ENCODE peak calls at places on chromosomes 12 and 14, in five cellular contexts. E, I, G, C and S are unnamed samples.
A peak's percentile ranks its signal among the peaks of the same experiment; 100 is the strongest.

GRCh38 chr12:132739600-132740312 is 21.9 kb downstream of the ANKLE2 start:
- DNase-seq in I (no peak), G (no peak), C (no peak), E (no peak), S (peak; percentile 28)

GRCh38 chr12:128353271-128353670 is 86.3 kb downstream of the TMEM132C start:
- DNase-seq in C (no peak), I (no peak), E (no peak), G (no peak), S (no peak)

GRCh38 chr14:35669782-35670181 is 135.8 kb downstream of the INSM2 start:
- DNase-seq in C (no peak), E (no peak), I (no peak), G (no peak), S (no peak)

GRCh38 chr12:47905313-47905730 is 528 bp upstream of the VDR start:
- DNase-seq in E (no peak), I (peak; percentile 39), C (peak; percentile 89), G (no peak), S (peak; percentile 81)

GRCh38 chr12:131988054-131988796 is 38.5 kb downstream of the EP400 start:
- DNase-seq in E (no peak), G (peak; percentile 28), I (no peak), C (no peak), S (no peak)

GRCh38 chr14:34930591-34931069 is 52.2 kb upstream of the SRP54 start:
- DNase-seq in C (no peak), G (no peak), I (no peak), E (no peak), S (no peak)

GRCh38 chr14:42533476-42533875 is 926.8 kb downstream of the LRFN5 start:
- DNase-seq in E (no peak), C (no peak), I (no peak), G (no peak), S (no peak)

GRCh38 chr14:105343194-105343593 is 28.6 kb downstream of the PACS2 start:
- DNase-seq in I (no peak), G (no peak), C (no peak), E (no peak), S (no peak)

GRCh38 chr12:41174602-41175001 is 13.5 kb upstream of the PDZRN4 start:
- DNase-seq in C (no peak), I (no peak), E (no peak), G (no peak), S (no peak)

GRCh38 chr14:102909462-102909861 is 13.0 kb upstream of the AMN start:
- DNase-seq in C (no peak), G (peak; percentile 64), I (no peak), E (no peak), S (no peak)

GRCh38 chr12:111202237-111202592 is 166.7 kb downstream of the PHETA1 start:
- DNase-seq in C (no peak), G (no peak), E (no peak), I (no peak), S (no peak)

GRCh38 chr12:79618848-79619404 is 71.8 kb downstream of the PAWR start:
- DNase-seq in E (no peak), G (no peak), I (no peak), C (no peak), S (no peak)

GRCh38 chr14:56118611-56119181 is 485 bp downstream of the PELI2 start:
- DNase-seq in G (no peak), I (peak; percentile 40), E (peak; percentile 42), C (no peak), S (peak; percentile 70)

GRCh38 chr12:79451988-79452387 is 238.8 kb downstream of the PAWR start:
- DNase-seq in I (peak; percentile 38), G (peak; percentile 82), E (no peak), C (peak; percentile 26), S (no peak)

GRCh38 chr14:89598548-89599186 is 181.6 kb upstream of the FOXN3 start:
- DNase-seq in I (no peak), E (no peak), C (no peak), G (no peak), S (no peak)

GRCh38 chr14:71620401-71620800 is 311.8 kb upstream of the RGS6 start:
- DNase-seq in G (no peak), E (no peak), I (no peak), C (no peak), S (no peak)

GRCh38 chr12:66403746-66404145 is 101.5 kb downstream of the HELB start:
- DNase-seq in E (no peak), I (no peak), G (no peak), C (peak; percentile 14), S (no peak)

GRCh38 chr12:75759842-75760260 is 248.4 kb upstream of the KRR1 start:
- DNase-seq in G (no peak), C (no peak), E (no peak), I (no peak), S (no peak)

GRCh38 chr12:127260531-127260930 is 1006.4 kb upstream of the TMEM132C start:
- DNase-seq in E (no peak), G (no peak), I (no peak), C (no peak), S (no peak)

GRCh38 chr12:132853285-132854092 is 24.8 kb upstream of the GOLGA3 start:
- DNase-seq in I (no peak), G (no peak), C (no peak), E (no peak), S (no peak)

DNA sequence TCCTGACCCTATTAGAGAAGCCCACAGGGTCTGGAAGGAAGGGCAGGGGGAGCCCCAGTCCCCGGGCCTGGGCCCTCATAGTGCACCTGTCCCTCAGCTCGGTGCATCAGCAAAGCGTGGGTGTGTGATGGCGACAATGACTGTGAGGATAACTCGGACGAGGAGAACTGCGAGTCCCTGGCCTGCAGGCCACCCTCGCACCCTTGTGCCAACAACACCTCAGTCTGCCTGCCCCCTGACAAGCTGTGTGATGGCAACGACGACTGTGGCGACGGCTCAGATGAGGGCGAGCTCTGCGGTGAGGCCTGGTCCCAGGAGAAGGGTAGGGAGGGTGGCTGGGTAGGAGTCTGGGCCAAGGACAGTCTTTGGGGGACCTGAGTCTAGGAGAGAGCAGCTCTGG is 26.3 kb upstream of the LRP1-AS start:
- DNase-seq in E (no peak), C (no peak), G (no peak), I (no peak), S (no peak)
- H3K4me3 ChIP-seq in E (no peak overlapping the region), C (no peak overlapping the region), G (no peak overlapping the region), I (no peak overlapping the region), S (no peak overlapping the region)

GRCh38 chr14:50805396-50805795 is 25.6 kb downstream of the NIN start:
- DNase-seq in I (no peak), E (no peak), G (no peak), C (no peak), S (no peak)

GRCh38 chr14:50801706-50802105 is 29.3 kb downstream of the NIN start:
- DNase-seq in C (no peak), I (no peak), E (no peak), G (no peak), S (no peak)

GRCh38 chr14:50806241-50806933 is 24.6 kb downstream of the NIN start:
- DNase-seq in C (no peak), E (no peak), G (no peak), I (no peak), S (no peak)

GRCh38 chr14:50808053-50808452 is 22.9 kb downstream of the NIN start:
- DNase-seq in C (no peak), G (no peak), I (no peak), E (no peak), S (no peak)

DNA sequence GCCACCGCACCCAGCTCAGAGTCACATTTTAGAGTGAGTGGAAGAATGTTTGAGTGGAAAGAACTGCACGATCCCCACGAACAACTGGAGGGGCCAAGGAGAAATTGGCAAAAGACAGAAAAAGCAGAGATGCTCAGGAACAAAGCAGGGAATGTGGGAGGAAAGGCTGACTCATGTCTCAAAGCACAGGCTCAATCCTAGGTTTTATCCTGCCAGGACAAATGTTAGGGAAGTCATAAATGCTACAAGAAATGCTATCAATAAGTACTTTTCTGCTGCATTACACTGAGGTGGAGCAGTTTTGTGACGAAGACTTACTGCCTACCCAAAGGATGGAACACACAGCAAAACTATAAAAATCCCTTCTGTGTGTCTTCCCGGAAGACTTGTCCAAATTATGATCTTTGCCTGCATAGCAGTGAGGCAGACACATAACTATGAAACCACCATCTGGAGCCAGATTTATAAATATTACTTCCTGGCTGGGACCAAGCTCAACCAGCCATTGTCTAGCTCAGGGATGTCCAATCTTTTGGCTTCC is 26.7 kb downstream of the NIN start:
- DNase-seq in G (no peak), E (no peak), C (no peak), I (no peak), S (no peak)
- H3K27ac ChIP-seq in G (no peak overlapping the region), E (no peak overlapping the region), C (no peak overlapping the region), I (peak overlapping the region; percentile 26), S (no peak overlapping the region)

GRCh38 chr14:50813544-50813863 is 17.5 kb downstream of the NIN start:
- DNase-seq in G (no peak), E (peak; percentile 40), I (no peak), C (no peak), S (no peak)

GRCh38 chr14:50816419-50817047 is 14.4 kb downstream of the NIN start:
- DNase-seq in C (no peak), G (no peak), I (no peak), E (no peak), S (no peak)

GRCh38 chr14:50814161-50814560 is 16.8 kb downstream of the NIN start:
- DNase-seq in C (no peak), I (no peak), E (no peak), G (no peak), S (no peak)

GRCh38 chr14:50812180-50812579 is 18.8 kb downstream of the NIN start:
- DNase-seq in G (no peak), E (no peak), C (no peak), I (no peak), S (no peak)

DNA sequence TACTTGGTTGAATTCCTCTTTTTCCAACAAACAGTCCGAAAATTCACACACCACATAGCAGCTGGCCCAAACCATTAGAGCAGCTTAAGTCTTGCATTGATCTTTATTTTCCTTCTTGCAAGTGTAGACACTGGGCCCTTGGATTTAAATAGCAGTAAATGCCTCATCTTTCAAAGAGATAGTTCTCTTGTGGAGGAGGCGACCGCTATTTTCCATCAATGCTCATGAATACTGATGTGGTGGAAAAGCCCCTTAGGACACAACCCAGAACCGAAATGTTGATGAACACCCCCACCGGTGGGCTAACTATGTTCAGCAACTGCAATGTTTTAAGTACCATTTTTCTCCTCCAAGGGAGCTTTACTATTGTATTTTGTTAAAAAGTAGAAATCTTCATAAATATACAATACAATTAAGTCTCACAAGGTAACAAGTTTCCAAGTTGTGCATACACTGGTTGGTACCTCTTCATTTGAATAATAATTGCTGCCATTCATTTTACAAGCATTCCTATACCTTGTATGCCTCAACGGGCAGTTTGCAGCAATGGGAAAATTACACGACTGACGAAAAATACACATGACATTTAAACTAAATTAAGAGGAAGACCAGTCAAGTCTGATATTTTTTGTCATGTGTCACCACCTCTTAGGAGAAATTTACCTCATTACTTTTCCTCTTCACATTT is 18.0 kb downstream of the NIN start:
- DNase-seq in I (no peak), C (no peak), E (no peak), G (no peak), S (no peak)
- H3K4me3 ChIP-seq in I (no peak overlapping the region), C (no peak overlapping the region), E (no peak overlapping the region), G (no peak overlapping the region), S (no peak overlapping the region)

DNA sequence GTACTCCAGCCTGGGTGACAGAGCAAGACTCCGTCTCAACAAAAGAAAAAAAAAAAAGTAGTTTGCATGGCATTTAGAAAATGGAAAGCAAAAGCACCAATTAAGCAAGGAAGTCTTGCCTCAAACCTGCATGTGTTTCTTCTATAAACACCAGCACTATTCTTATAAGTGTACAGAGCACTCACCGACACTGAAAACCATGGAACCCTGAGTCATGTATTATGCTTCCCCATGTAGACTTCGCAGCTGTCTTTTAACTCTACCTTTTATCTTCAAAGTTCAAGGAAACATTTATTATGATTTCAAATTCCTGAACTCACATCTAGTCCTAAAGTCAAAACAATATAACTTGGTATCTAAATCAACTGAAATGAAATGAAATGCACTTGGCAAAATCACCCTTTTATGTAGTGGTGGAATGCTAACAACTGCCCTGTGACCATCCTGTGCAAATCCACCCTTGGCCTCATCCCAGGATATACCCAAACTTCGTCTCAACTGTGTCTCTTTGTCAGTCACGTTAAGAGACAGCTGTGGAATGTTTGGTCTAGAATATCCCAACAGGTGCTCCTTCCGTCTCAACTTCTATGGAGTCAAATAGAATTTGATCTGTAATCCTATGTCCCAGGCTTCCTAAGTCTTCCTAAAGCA is 4.8 kb downstream of the BCAT1 start:
- DNase-seq in C (no peak), E (no peak), I (no peak), G (no peak), S (no peak)
- H3K27ac ChIP-seq in C (no peak overlapping the region), E (no peak overlapping the region), I (no peak overlapping the region), G (no peak overlapping the region), S (no peak overlapping the region)